ENCODE peak calls at places on chromosomes 6 and 20, in four cellular contexts. K is T-cell, W is T-helper 17 cell, P is cardiac muscle cell. N is an unnamed sample.

GRCh38 chr6:121443953-121444590 is 8.6 kb downstream of the GJA1 start:
- DNase-seq in P (peak; percentile 36), K (no peak), W (no peak), N (no peak)

GRCh38 chr20:56788671-56789610 is 159.8 kb downstream of the TFAP2C start:
- DNase-seq in P (peak; percentile 47), K (no peak), W (no peak), N (no peak)

GRCh38 chr6:2978923-2979322 is 7.6 kb upstream of the SERPINB6 start:
- DNase-seq in W (no peak), K (no peak), P (no peak), N (no peak)

GRCh38 chr6:41367700-41368099 is 32.3 kb downstream of the NCR2 start:
- DNase-seq in P (peak; percentile 67), W (no peak), K (no peak), N (no peak)

GRCh38 chr20:32479697-32480140 is 105.4 kb downstream of the NOL4L start:
- DNase-seq in P (no peak), W (no peak), K (no peak), N (no peak)

GRCh38 chr6:134363323-134364039 is 45.6 kb upstream of the SGK1 start:
- DNase-seq in P (no peak), W (no peak), K (no peak), N (no peak)

GRCh38 chr20:19813839-19814238 is 55.8 kb downstream of the RIN2 start:
- DNase-seq in W (no peak), P (no peak), K (no peak), N (no peak)

GRCh38 chr6:133083248-133083967 is 157.7 kb upstream of the EYA4 start:
- DNase-seq in K (no peak), P (no peak), W (no peak), N (no peak)

GRCh38 chr20:57398231-57398821 is 7.1 kb downstream of the RBM38 start:
- DNase-seq in W (peak; percentile 75), K (peak; percentile 96), P (no peak), N (no peak)

GRCh38 chr6:11556308-11556707 is 18.8 kb downstream of the TMEM170B start:
- DNase-seq in W (no peak), K (no peak), P (no peak), N (no peak)

GRCh38 chr6:20978176-20978614 is 443.9 kb downstream of the CDKAL1 start:
- DNase-seq in P (peak; percentile 15), W (no peak), K (no peak), N (no peak)

GRCh38 chr20:63104312-63105181 is 97.8 kb upstream of the BHLHE23 start:
- DNase-seq in P (no peak), W (no peak), K (no peak), N (no peak)

GRCh38 chr20:34951652-34952051 is 4.0 kb downstream of the GSS start:
- DNase-seq in W (no peak), P (no peak), K (no peak), N (no peak)

GRCh38 chr20:54268941-54269340 is 61.1 kb downstream of the PFDN4 start:
- DNase-seq in P (peak; percentile 25), K (no peak), W (no peak), N (no peak)

GRCh38 chr6:36387440-36388303 is at the start of gene ETV7:
- DNase-seq in K (peak; percentile 16), W (no peak), P (peak; percentile 30), N (no peak)

GRCh38 chr6:3966426-3966825 is 112.5 kb downstream of the FAM217A start:
- DNase-seq in W (no peak), K (no peak), P (no peak), N (no peak)

GRCh38 chr6:130900913-130901312 is 73.7 kb downstream of the SMLR1 start:
- DNase-seq in W (no peak), K (no peak), P (peak; percentile 72), N (no peak)

GRCh38 chr6:14810021-14810420 is 435.8 kb upstream of the JARID2 start:
- DNase-seq in K (no peak), P (no peak), W (no peak), N (no peak)

GRCh38 chr6:92779758-92780157 is 639.6 kb downstream of the EPHA7 start:
- DNase-seq in W (no peak), K (no peak), P (peak; percentile 67), N (no peak)

GRCh38 chr20:408843-409696 is 971 bp downstream of the RBCK1 start:
- DNase-seq in P (no peak), K (no peak), W (no peak), N (no peak)

GRCh38 chr6:94570576-94570975 is 1006.8 kb upstream of the MANEA start:
- DNase-seq in W (no peak), K (no peak), P (no peak), N (no peak)

GRCh38 chr20:6122873-6123649 is at the start of gene FERMT1:
- DNase-seq in P (peak; percentile 78), K (no peak), W (no peak), N (no peak)

GRCh38 chr6:97282238-97282725 is 734 bp downstream of the MMS22L start:
- DNase-seq in W (no peak), P (peak; percentile 14), K (no peak), N (no peak)

GRCh38 chr6:21753571-21754108 is 160.1 kb downstream of the SOX4 start:
- DNase-seq in K (no peak), W (no peak), P (peak; percentile 68), N (no peak)

GRCh38 chr6:11236351-11236750 is 3.9 kb upstream of the NEDD9 start:
- DNase-seq in W (no peak), P (no peak), K (peak; percentile 33), N (no peak)

GRCh38 chr6:158142789-158143188 is 25.3 kb downstream of the SERAC1 start:
- DNase-seq in W (no peak), P (peak; percentile 43), K (no peak), N (no peak)

GRCh38 chr6:48151142-48151541 is 40.1 kb upstream of the PTCHD4 start:
- DNase-seq in K (no peak), W (no peak), P (peak; percentile 78), N (no peak)

GRCh38 chr6:82176616-82177015 is 70.9 kb downstream of the IBTK start:
- DNase-seq in K (no peak), P (peak; percentile 15), W (no peak), N (no peak)

GRCh38 chr20:45138451-45139300 is 14.4 kb upstream of the WFDC12 start:
- DNase-seq in W (no peak), P (peak; percentile 42), K (peak; percentile 15), N (peak; percentile 35)

GRCh38 chr6:125095501-125096301 is 57.9 kb upstream of the TPD52L1 start:
- DNase-seq in K (no peak), P (peak; percentile 78), W (no peak), N (no peak)

GRCh38 chr6:4820704-4821276 is 44.6 kb downstream of the CDYL start:
- DNase-seq in W (no peak), K (no peak), P (peak; percentile 34), N (no peak)

GRCh38 chr6:149782337-149782736 is 32.8 kb downstream of the PCMT1 start:
- DNase-seq in W (no peak), K (no peak), P (no peak), N (no peak)

N was measured in omental fat pad.